ENCODE peak calls at places on chromosomes 16 and 17, in four cellular contexts. Y, L, P and D are unnamed samples.

GRCh38 chr16:55443855-55444254 is 35.1 kb upstream of the MMP2 start:
- DNase-seq in Y (no peak), L (no peak), P (no peak), D (no peak)

GRCh38 chr16:68954871-68955635 is 111.7 kb downstream of the TANGO6 start:
- DNase-seq in Y (no peak), L (no peak), P (no peak), D (no peak)

GRCh38 chr17:18143044-18143936 is 34.7 kb downstream of the MYO15A start:
- DNase-seq in Y (no peak), L (peak; percentile 66), P (no peak), D (no peak)

GRCh38 chr16:720990-721764 is at the start of gene ANTKMT:
- DNase-seq in Y (peak; percentile 88), L (peak; percentile 97), P (peak; percentile 78), D (peak; percentile 86)

GRCh38 chr16:20372696-20373095 is 20.2 kb upstream of the UMOD start:
- DNase-seq in Y (no peak), L (no peak), P (no peak), D (no peak)

GRCh38 chr17:29622337-29623282 is at the start of gene CORO6:
- DNase-seq in Y (peak; percentile 85), L (peak; percentile 80), P (peak; percentile 70), D (peak; percentile 30)

GRCh38 chr17:28917465-28917864 is 14.6 kb upstream of the DHRS13 start:
- DNase-seq in Y (no peak), L (no peak), P (no peak), D (no peak)

GRCh38 chr17:77356690-77357201 is 216.0 kb downstream of the SEC14L1 start:
- DNase-seq in Y (no peak), L (no peak), P (no peak), D (peak; percentile 52)

GRCh38 chr16:22161999-22162657 is at the start of gene SDR42E2:
- DNase-seq in Y (no peak), L (peak; percentile 32), P (no peak), D (no peak)

GRCh38 chr17:3598078-3598477 is 11.1 kb downstream of the TRPV1 start:
- DNase-seq in Y (no peak), L (no peak), P (no peak), D (no peak)

GRCh38 chr16:4689091-4689671 is 4.2 kb upstream of the NUDT16L1 start:
- DNase-seq in Y (peak; percentile 48), L (no peak), P (no peak), D (no peak)

GRCh38 chr16:25912321-25912720 is 220.6 kb downstream of the HS3ST4 start:
- DNase-seq in Y (no peak), L (no peak), P (no peak), D (no peak)

GRCh38 chr16:35748621-35749252 is 2289.3 kb downstream of the TP53TG3F start:
- DNase-seq in Y (no peak), L (no peak), P (no peak), D (no peak)

GRCh38 chr16:67296422-67296821 is 17.1 kb downstream of the PLEKHG4 start:
- DNase-seq in Y (no peak), L (no peak), P (no peak), D (no peak)

GRCh38 chr16:15434425-15435215 is at the start of gene BMERB1:
- DNase-seq in Y (peak; percentile 82), L (no peak), P (peak; percentile 74), D (peak; percentile 77)

GRCh38 chr17:78915872-78916632 is 9.1 kb downstream of the TIMP2 start:
- DNase-seq in Y (no peak), L (no peak), P (peak; percentile 57), D (peak; percentile 86)

GRCh38 chr16:26530584-26531289 is 536.0 kb upstream of the C16orf82 start:
- DNase-seq in Y (no peak), L (no peak), P (no peak), D (no peak)

GRCh38 chr17:46979023-46979870 is at the start of gene RPRML:
- DNase-seq in Y (peak; percentile 74), L (peak; percentile 39), P (peak; percentile 28), D (no peak)

GRCh38 chr17:5419959-5420653 is at the start of gene RPAIN:
- DNase-seq in Y (peak; percentile 92), L (peak; percentile 89), P (peak; percentile 90), D (peak; percentile 92)

GRCh38 chr16:28820016-28820415 is 2.8 kb upstream of the ATXN2L start:
- DNase-seq in Y (no peak), L (peak; percentile 82), P (no peak), D (no peak)

GRCh38 chr16:81241706-81242105 is 3.2 kb downstream of the BCO1 start:
- DNase-seq in Y (no peak), L (no peak), P (no peak), D (no peak)

GRCh38 chr16:87201052-87201451 is 116.1 kb downstream of the C16orf95 start:
- DNase-seq in Y (no peak), L (no peak), P (peak; percentile 71), D (peak; percentile 63)

GRCh38 chr17:78137392-78138203 is 7.0 kb downstream of the TMC8 start:
- DNase-seq in Y (no peak), L (peak; percentile 84), P (no peak), D (no peak)

GRCh38 chr16:7363397-7364053 is 30.9 kb downstream of the RBFOX1 start:
- DNase-seq in Y (no peak), L (no peak), P (peak; percentile 52), D (peak; percentile 34)

GRCh38 chr16:70163596-70163995 is 10.0 kb upstream of the CLEC18C start:
- DNase-seq in Y (no peak), L (no peak), P (no peak), D (no peak)

GRCh38 chr17:54694287-54694887 is 206.3 kb upstream of the TOM1L1 start:
- DNase-seq in Y (no peak), L (no peak), P (no peak), D (no peak)

GRCh38 chr16:4846503-4846900 is 586 bp downstream of the GLYR1 start:
- DNase-seq in Y (no peak), L (peak; percentile 65), P (peak; percentile 31), D (peak; percentile 70)

GRCh38 chr17:77863814-77864161 is 94.7 kb upstream of the TNRC6C start:
- DNase-seq in Y (peak; percentile 78), L (peak; percentile 62), P (peak; percentile 72), D (no peak)

GRCh38 chr17:67260051-67260987 is 15.3 kb upstream of the HELZ start:
- DNase-seq in Y (no peak), L (no peak), P (no peak), D (peak; percentile 50)

GRCh38 chr16:72285324-72285723 is 113.4 kb upstream of the PMFBP1 start:
- DNase-seq in Y (no peak), L (no peak), P (no peak), D (no peak)
- H3K27ac ChIP-seq in Y (no peak overlapping the region), L (no peak overlapping the region), P (no peak overlapping the region), D (no peak overlapping the region)

GRCh38 chr17:57284583-57284982 is 28.3 kb downstream of the MSI2 start:
- DNase-seq in Y (no peak), L (peak; percentile 12), P (no peak), D (no peak)
- H3K27ac ChIP-seq in Y (no peak overlapping the region), L (peak overlapping the region; percentile 73), P (no peak overlapping the region), D (no peak overlapping the region)

GRCh38 chr17:48586355-48586924 is 3.6 kb downstream of the HOXB3 start:
- DNase-seq in Y (no peak), L (no peak), P (no peak), D (no peak)

GRCh38 chr17:48589060-48589830 is 796 bp downstream of the HOXB3 start:
- DNase-seq in Y (no peak), L (no peak), P (no peak), D (no peak)

GRCh38 chr17:48588519-48588918 is 1.5 kb downstream of the HOXB3 start:
- DNase-seq in Y (no peak), L (no peak), P (no peak), D (no peak)

GRCh38 chr17:48587276-48588073 is 2.6 kb downstream of the HOXB3 start:
- DNase-seq in Y (no peak), L (no peak), P (no peak), D (no peak)

GRCh38 chr17:48588074-48588415 is 2.0 kb downstream of the HOXB3 start:
- DNase-seq in Y (no peak), L (no peak), P (no peak), D (no peak)
- H3K27ac ChIP-seq in Y (no peak overlapping the region), L (no peak overlapping the region), P (no peak overlapping the region), D (no peak overlapping the region)

GRCh38 chr16:17171250-17172143 is 299.3 kb downstream of the XYLT1 start:
- DNase-seq in Y (no peak), L (no peak), P (no peak), D (peak; percentile 24)
- H3K27ac ChIP-seq in Y (no peak overlapping the region), L (no peak overlapping the region), P (no peak overlapping the region), D (no peak overlapping the region)

GRCh38 chr17:21171970-21172510 is 41.9 kb downstream of the TMEM11 start:
- DNase-seq in Y (no peak), L (no peak), P (no peak), D (peak; percentile 26)

GRCh38 chr17:21171309-21171922 is 42.5 kb downstream of the TMEM11 start:
- DNase-seq in Y (no peak), L (no peak), P (no peak), D (peak; percentile 11)

GRCh38 chr17:21173543-21173942 is 40.4 kb downstream of the TMEM11 start:
- DNase-seq in Y (no peak), L (no peak), P (no peak), D (no peak)

GRCh38 chr17:21174719-21175118 is 39.2 kb downstream of the TMEM11 start:
- DNase-seq in Y (no peak), L (no peak), P (no peak), D (no peak)

DNA sequence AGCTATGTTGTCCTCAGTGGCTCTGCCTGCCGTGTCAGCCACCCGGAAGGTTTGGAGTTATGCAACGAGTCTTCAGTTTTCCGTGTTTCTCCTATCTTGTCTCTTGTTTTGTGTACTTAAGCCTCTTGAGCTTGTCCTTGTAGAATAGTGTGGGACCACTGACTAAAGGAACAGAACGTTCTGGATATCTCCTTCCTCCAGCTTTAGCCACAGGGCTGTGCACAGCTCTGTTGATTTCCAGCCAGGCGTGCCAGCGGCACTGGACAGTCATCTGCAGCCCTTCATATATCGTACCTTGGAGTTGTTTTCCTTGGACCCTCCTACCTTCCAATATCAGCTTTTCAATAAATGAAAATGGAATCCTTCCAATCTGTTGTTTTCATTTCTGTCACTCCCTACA is 39.8 kb downstream of the TMEM11 start:
- DNase-seq in Y (no peak), L (no peak), P (no peak), D (no peak)
- H3K27ac ChIP-seq in Y (peak overlapping the region; percentile 14), L (no peak overlapping the region), P (peak overlapping the region; percentile 73), D (peak overlapping the region; percentile 76)

GRCh38 chr17:80930335-80931040 is 61.2 kb upstream of the CHMP6 start:
- DNase-seq in Y (no peak), L (no peak), P (no peak), D (no peak)

GRCh38 chr17:80926601-80927250 is 64.9 kb upstream of the CHMP6 start:
- DNase-seq in Y (no peak), L (no peak), P (no peak), D (peak; percentile 23)

GRCh38 chr17:80929449-80929848 is 62.2 kb upstream of the CHMP6 start:
- DNase-seq in Y (no peak), L (no peak), P (no peak), D (no peak)

GRCh38 chr17:80925668-80926067 is 66.0 kb upstream of the CHMP6 start:
- DNase-seq in Y (no peak), L (no peak), P (no peak), D (no peak)

GRCh38 chr17:80927791-80928216 is 63.8 kb upstream of the CHMP6 start:
- DNase-seq in Y (no peak), L (no peak), P (no peak), D (no peak)
- H3K27ac ChIP-seq in Y (no peak overlapping the region), L (no peak overlapping the region), P (no peak overlapping the region), D (no peak overlapping the region)